ENCODE peak calls at places on chromosome 7, in six cellular contexts. One of them, this sample, is unnamed.

GRCh38 chr7:147406521-147407115 is 1183.9 kb upstream of the C7orf33 start:
- DNase-seq in progenitor cell of endocrine pancreas: no peak
- DNase-seq in gastrocnemius medialis: no peak
- DNase-seq in breast epithelium: no peak
- DNase-seq in GM12865: no peak
- DNase-seq in ovary: no peak
- DNase-seq in this sample: no peak

GRCh38 chr7:29063231-29063630 is 83.1 kb downstream of the CPVL start:
- DNase-seq in progenitor cell of endocrine pancreas: no peak
- DNase-seq in gastrocnemius medialis: no peak
- DNase-seq in breast epithelium: no peak
- DNase-seq in GM12865: no peak
- DNase-seq in ovary: no peak
- DNase-seq in this sample: no peak

GRCh38 chr7:117872565-117873055 is 631 bp downstream of the CTTNBP2 start:
- DNase-seq in progenitor cell of endocrine pancreas: peak
- DNase-seq in gastrocnemius medialis: no peak
- DNase-seq in breast epithelium: no peak
- DNase-seq in GM12865: no peak
- DNase-seq in ovary: peak
- DNase-seq in this sample: no peak

GRCh38 chr7:110841840-110842579 is 248.9 kb upstream of the LRRN3 start:
- DNase-seq in progenitor cell of endocrine pancreas: no peak
- DNase-seq in gastrocnemius medialis: no peak
- DNase-seq in breast epithelium: no peak
- DNase-seq in GM12865: no peak
- DNase-seq in ovary: no peak
- DNase-seq in this sample: peak

GRCh38 chr7:117249696-117250095 is 73.2 kb downstream of the WNT2 start:
- DNase-seq in progenitor cell of endocrine pancreas: no peak
- DNase-seq in gastrocnemius medialis: no peak
- DNase-seq in breast epithelium: no peak
- DNase-seq in GM12865: no peak
- DNase-seq in ovary: no peak
- DNase-seq in this sample: no peak

GRCh38 chr7:126570845-126571244 is 681.9 kb downstream of the GRM8 start:
- DNase-seq in progenitor cell of endocrine pancreas: no peak
- DNase-seq in gastrocnemius medialis: no peak
- DNase-seq in breast epithelium: no peak
- DNase-seq in GM12865: no peak
- DNase-seq in ovary: no peak
- DNase-seq in this sample: no peak

GRCh38 chr7:144782883-144783282 is 53.0 kb downstream of the TPK1 start:
- DNase-seq in progenitor cell of endocrine pancreas: no peak
- DNase-seq in gastrocnemius medialis: no peak
- DNase-seq in breast epithelium: no peak
- DNase-seq in GM12865: no peak
- DNase-seq in ovary: no peak
- DNase-seq in this sample: no peak

GRCh38 chr7:101248276-101248675 is 3.4 kb upstream of the FIS1 start:
- DNase-seq in progenitor cell of endocrine pancreas: no peak
- DNase-seq in gastrocnemius medialis: no peak
- DNase-seq in breast epithelium: no peak
- DNase-seq in GM12865: no peak
- DNase-seq in ovary: no peak
- DNase-seq in this sample: no peak

GRCh38 chr7:6172331-6173295 is 99.8 kb downstream of the CYTH3 start:
- DNase-seq in progenitor cell of endocrine pancreas: no peak
- DNase-seq in gastrocnemius medialis: no peak
- DNase-seq in breast epithelium: no peak
- DNase-seq in GM12865: no peak
- DNase-seq in ovary: no peak
- DNase-seq in this sample: peak

GRCh38 chr7:47482013-47482761 is 99.7 kb downstream of the TNS3 start:
- DNase-seq in progenitor cell of endocrine pancreas: no peak
- DNase-seq in gastrocnemius medialis: peak
- DNase-seq in breast epithelium: no peak
- DNase-seq in GM12865: no peak
- DNase-seq in ovary: no peak
- DNase-seq in this sample: peak

GRCh38 chr7:33336820-33337219 is 207.5 kb downstream of the BBS9 start:
- DNase-seq in progenitor cell of endocrine pancreas: no peak
- DNase-seq in gastrocnemius medialis: no peak
- DNase-seq in breast epithelium: no peak
- DNase-seq in GM12865: no peak
- DNase-seq in ovary: no peak
- DNase-seq in this sample: no peak

GRCh38 chr7:73899731-73900142 is 38.8 kb downstream of the TMEM270 start:
- DNase-seq in progenitor cell of endocrine pancreas: no peak
- DNase-seq in gastrocnemius medialis: peak
- DNase-seq in breast epithelium: no peak
- DNase-seq in GM12865: no peak
- DNase-seq in ovary: no peak
- DNase-seq in this sample: no peak

GRCh38 chr7:84073476-84073875 is 121.1 kb downstream of the SEMA3A start:
- DNase-seq in progenitor cell of endocrine pancreas: no peak
- DNase-seq in gastrocnemius medialis: no peak
- DNase-seq in breast epithelium: no peak
- DNase-seq in GM12865: no peak
- DNase-seq in ovary: no peak
- DNase-seq in this sample: no peak

GRCh38 chr7:30470783-30471182 is 7.8 kb downstream of the NOD1 start:
- DNase-seq in progenitor cell of endocrine pancreas: no peak
- DNase-seq in gastrocnemius medialis: no peak
- DNase-seq in breast epithelium: no peak
- DNase-seq in GM12865: no peak
- DNase-seq in ovary: peak
- DNase-seq in this sample: no peak

GRCh38 chr7:30470163-30470770 is 8.3 kb downstream of the NOD1 start:
- DNase-seq in progenitor cell of endocrine pancreas: no peak
- DNase-seq in gastrocnemius medialis: peak
- DNase-seq in breast epithelium: no peak
- DNase-seq in GM12865: no peak
- DNase-seq in ovary: peak
- DNase-seq in this sample: peak

GRCh38 chr7:30468791-30469190 is 9.8 kb downstream of the NOD1 start:
- DNase-seq in progenitor cell of endocrine pancreas: no peak
- DNase-seq in gastrocnemius medialis: no peak
- DNase-seq in breast epithelium: peak
- DNase-seq in GM12865: no peak
- DNase-seq in ovary: peak
- DNase-seq in this sample: no peak

GRCh38 chr7:30468041-30468440 is 10.5 kb downstream of the NOD1 start:
- DNase-seq in progenitor cell of endocrine pancreas: no peak
- DNase-seq in gastrocnemius medialis: no peak
- DNase-seq in breast epithelium: no peak
- DNase-seq in GM12865: no peak
- DNase-seq in ovary: no peak
- DNase-seq in this sample: no peak

GRCh38 chr7:30469303-30469702 is 9.3 kb downstream of the NOD1 start:
- DNase-seq in progenitor cell of endocrine pancreas: no peak
- DNase-seq in gastrocnemius medialis: no peak
- DNase-seq in breast epithelium: peak
- DNase-seq in GM12865: no peak
- DNase-seq in ovary: peak
- DNase-seq in this sample: no peak
- TF ChIP-seq CTCF in progenitor cell of endocrine pancreas: peak
- TF ChIP-seq CTCF in gastrocnemius medialis: no peak
- TF ChIP-seq CTCF in breast epithelium: peak
- TF ChIP-seq CTCF in GM12865: no peak
- TF ChIP-seq CTCF in ovary: peak
- TF ChIP-seq CTCF in this sample: peak

DNA sequence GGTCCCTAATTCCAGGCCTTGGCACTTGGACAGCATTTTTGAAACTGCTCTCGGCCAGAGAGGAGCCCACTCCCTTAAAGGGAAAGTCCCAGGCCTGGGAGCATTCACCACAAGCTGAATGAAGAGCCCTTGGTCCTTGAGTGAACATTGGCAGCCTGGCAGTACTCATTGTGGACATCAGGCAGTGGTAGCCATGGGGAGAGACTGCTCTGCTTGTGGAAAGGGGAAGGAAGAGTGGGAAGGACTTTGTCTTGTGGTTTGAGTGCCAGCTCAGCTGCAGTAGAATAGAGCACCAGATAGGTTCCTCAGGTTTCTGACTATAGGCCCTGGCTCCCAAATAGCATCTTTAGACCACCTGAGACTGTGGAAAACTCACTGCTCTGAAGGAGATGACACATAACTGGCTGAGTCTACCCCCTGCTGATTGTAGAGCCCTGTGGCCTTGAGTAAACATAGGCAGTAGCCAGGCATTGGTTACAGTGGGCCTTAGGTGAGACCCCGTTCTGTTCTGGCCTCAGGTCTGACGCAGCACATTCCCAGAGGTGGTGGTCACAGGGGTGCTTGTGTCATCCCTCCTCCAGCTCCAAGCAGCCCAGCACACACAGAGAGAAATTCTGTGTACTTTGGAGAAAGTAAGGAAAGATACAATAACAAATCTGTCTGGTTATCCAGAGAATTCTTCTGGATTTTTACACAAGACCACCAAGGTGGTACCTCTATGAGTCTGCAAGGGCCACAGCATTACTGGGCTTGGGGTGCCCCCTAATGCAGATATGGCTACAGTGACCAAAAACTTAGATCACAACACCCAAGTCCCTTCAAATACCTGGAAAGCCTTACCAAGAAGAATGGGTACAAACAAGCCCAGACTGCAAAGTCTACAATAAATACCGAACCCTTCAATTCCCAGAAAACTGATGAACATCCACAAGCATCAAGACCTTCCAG is 153.8 kb downstream of the GNAI1 start:
- DNase-seq in progenitor cell of endocrine pancreas: no peak
- DNase-seq in gastrocnemius medialis: no peak
- DNase-seq in breast epithelium: no peak
- DNase-seq in GM12865: no peak
- DNase-seq in ovary: no peak
- DNase-seq in this sample: no peak
- TF ChIP-seq CTCF in progenitor cell of endocrine pancreas: peak
- TF ChIP-seq CTCF in gastrocnemius medialis: no peak
- TF ChIP-seq CTCF in breast epithelium: no peak
- TF ChIP-seq CTCF in GM12865: no peak
- TF ChIP-seq CTCF in ovary: no peak
- TF ChIP-seq CTCF in this sample: peak

DNA sequence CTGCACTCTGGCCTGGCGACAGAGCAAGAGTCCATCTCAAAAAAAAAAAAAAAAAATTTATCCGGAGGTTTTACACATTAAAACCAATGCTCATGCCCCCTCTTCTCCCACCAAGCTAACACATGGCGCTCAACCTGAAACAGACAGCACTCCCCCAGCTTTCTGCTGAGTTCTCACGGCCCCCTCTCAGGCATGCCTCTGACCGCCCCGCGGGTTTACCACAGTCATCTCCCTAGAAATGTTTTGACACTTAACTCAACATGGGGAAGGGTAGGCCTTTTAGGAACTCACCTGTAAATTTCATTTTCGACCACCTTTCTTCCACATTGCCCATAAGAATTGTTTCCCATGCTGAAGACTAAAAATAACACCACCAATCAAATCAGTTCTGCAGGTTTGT is 9.3 kb downstream of the RCC1L start:
- DNase-seq in progenitor cell of endocrine pancreas: no peak
- DNase-seq in gastrocnemius medialis: no peak
- DNase-seq in breast epithelium: no peak
- DNase-seq in GM12865: no peak
- DNase-seq in ovary: no peak
- DNase-seq in this sample: no peak
- TF ChIP-seq CTCF in progenitor cell of endocrine pancreas: no peak
- TF ChIP-seq CTCF in gastrocnemius medialis: no peak
- TF ChIP-seq CTCF in breast epithelium: no peak
- TF ChIP-seq CTCF in GM12865: no peak
- TF ChIP-seq CTCF in ovary: no peak
- TF ChIP-seq CTCF in this sample: no peak

GRCh38 chr7:81719865-81720264 is 50.0 kb downstream of the HGF start:
- DNase-seq in progenitor cell of endocrine pancreas: no peak
- DNase-seq in gastrocnemius medialis: no peak
- DNase-seq in breast epithelium: no peak
- DNase-seq in GM12865: no peak
- DNase-seq in ovary: no peak
- DNase-seq in this sample: no peak

GRCh38 chr7:81721428-81721827 is 48.4 kb downstream of the HGF start:
- DNase-seq in progenitor cell of endocrine pancreas: no peak
- DNase-seq in gastrocnemius medialis: no peak
- DNase-seq in breast epithelium: no peak
- DNase-seq in GM12865: no peak
- DNase-seq in ovary: no peak
- DNase-seq in this sample: no peak

GRCh38 chr7:81714306-81714705 is 55.5 kb downstream of the HGF start:
- DNase-seq in progenitor cell of endocrine pancreas: no peak
- DNase-seq in gastrocnemius medialis: no peak
- DNase-seq in breast epithelium: no peak
- DNase-seq in GM12865: no peak
- DNase-seq in ovary: no peak
- DNase-seq in this sample: no peak

GRCh38 chr7:81710751-81711150 is 59.1 kb downstream of the HGF start:
- DNase-seq in progenitor cell of endocrine pancreas: no peak
- DNase-seq in gastrocnemius medialis: no peak
- DNase-seq in breast epithelium: no peak
- DNase-seq in GM12865: no peak
- DNase-seq in ovary: no peak
- DNase-seq in this sample: no peak

DNA sequence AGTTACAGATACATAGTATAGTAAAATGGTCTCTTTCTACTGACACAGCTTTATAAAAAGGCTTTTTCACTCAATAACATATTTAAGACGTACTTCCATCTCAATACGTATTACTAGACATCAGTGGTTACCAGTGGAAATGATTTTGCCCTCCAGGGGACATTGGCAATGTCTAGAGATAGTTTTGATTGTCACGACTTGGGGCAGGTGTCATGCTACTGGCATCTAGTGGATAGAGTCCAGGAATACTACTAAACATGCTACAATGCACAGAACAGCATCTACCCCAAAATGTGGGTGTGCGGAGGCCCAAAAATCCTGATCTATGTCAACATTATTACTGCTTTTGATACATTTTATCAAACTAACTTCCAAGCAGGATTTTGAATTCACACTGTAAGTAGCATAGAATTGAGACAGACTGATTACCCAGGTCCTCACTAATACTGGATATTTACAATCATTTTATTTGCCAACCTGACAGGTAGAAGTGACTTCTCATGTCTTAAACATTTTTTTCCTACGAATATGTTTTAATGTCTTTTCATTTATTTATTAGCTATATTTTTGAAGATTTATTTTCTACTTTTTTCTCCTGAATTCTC is 53.8 kb downstream of the HGF start:
- DNase-seq in progenitor cell of endocrine pancreas: no peak
- DNase-seq in gastrocnemius medialis: no peak
- DNase-seq in breast epithelium: no peak
- DNase-seq in GM12865: peak
- DNase-seq in ovary: no peak
- DNase-seq in this sample: peak
- TF ChIP-seq CTCF in progenitor cell of endocrine pancreas: no peak
- TF ChIP-seq CTCF in gastrocnemius medialis: no peak
- TF ChIP-seq CTCF in breast epithelium: no peak
- TF ChIP-seq CTCF in GM12865: peak
- TF ChIP-seq CTCF in ovary: no peak
- TF ChIP-seq CTCF in this sample: peak

This sample was measured in BE2C.